ENCODE peak calls at places on chromosomes 3 and 15, in five cellular contexts. One of them, this sample, is unnamed.

GRCh38 chr3:111301238-111301798 is 229.7 kb downstream of the NECTIN3 start:
- DNase-seq in M059J: peak
- DNase-seq in activated T-helper 9 cell treated with anti-CD3 and anti-CD28 coated beads, Interleukin-2, amount 50 U/mL, for 16 hours: no peak
- DNase-seq in EH: peak
- DNase-seq in choroid plexus epithelial cell: no peak
- DNase-seq in this sample: no peak

GRCh38 chr15:47870956-47871625 is 153.8 kb downstream of the SEMA6D start:
- DNase-seq in activated T-helper 9 cell treated with anti-CD3 and anti-CD28 coated beads, Interleukin-2, amount 50 U/mL, for 16 hours: no peak
- DNase-seq in choroid plexus epithelial cell: peak
- DNase-seq in EH: peak
- DNase-seq in M059J: peak
- DNase-seq in this sample: peak

GRCh38 chr3:45426161-45426560 is 37.8 kb downstream of the LARS2 start:
- DNase-seq in M059J: no peak
- DNase-seq in activated T-helper 9 cell treated with anti-CD3 and anti-CD28 coated beads, Interleukin-2, amount 50 U/mL, for 16 hours: no peak
- DNase-seq in choroid plexus epithelial cell: no peak
- DNase-seq in EH: no peak
- DNase-seq in this sample: no peak

GRCh38 chr3:172658344-172659245 is 52.3 kb downstream of the NCEH1 start:
- DNase-seq in activated T-helper 9 cell treated with anti-CD3 and anti-CD28 coated beads, Interleukin-2, amount 50 U/mL, for 16 hours: no peak
- DNase-seq in M059J: peak
- DNase-seq in choroid plexus epithelial cell: peak
- DNase-seq in EH: peak
- DNase-seq in this sample: peak

GRCh38 chr15:32790352-32790999 is 72.7 kb downstream of the GREM1 start:
- DNase-seq in activated T-helper 9 cell treated with anti-CD3 and anti-CD28 coated beads, Interleukin-2, amount 50 U/mL, for 16 hours: no peak
- DNase-seq in choroid plexus epithelial cell: peak
- DNase-seq in EH: peak
- DNase-seq in M059J: peak
- DNase-seq in this sample: peak

GRCh38 chr3:72782521-72782920 is 65.7 kb downstream of the SHQ1 start:
- DNase-seq in activated T-helper 9 cell treated with anti-CD3 and anti-CD28 coated beads, Interleukin-2, amount 50 U/mL, for 16 hours: no peak
- DNase-seq in EH: no peak
- DNase-seq in M059J: no peak
- DNase-seq in choroid plexus epithelial cell: no peak
- DNase-seq in this sample: no peak

GRCh38 chr3:156516951-156517350 is 38.0 kb downstream of the SSR3 start:
- DNase-seq in EH: no peak
- DNase-seq in choroid plexus epithelial cell: no peak
- DNase-seq in activated T-helper 9 cell treated with anti-CD3 and anti-CD28 coated beads, Interleukin-2, amount 50 U/mL, for 16 hours: no peak
- DNase-seq in M059J: no peak
- DNase-seq in this sample: no peak

GRCh38 chr3:175606650-175607318 is 747.6 kb downstream of the NAALADL2 start:
- DNase-seq in activated T-helper 9 cell treated with anti-CD3 and anti-CD28 coated beads, Interleukin-2, amount 50 U/mL, for 16 hours: no peak
- DNase-seq in EH: no peak
- DNase-seq in M059J: no peak
- DNase-seq in choroid plexus epithelial cell: peak
- DNase-seq in this sample: no peak

GRCh38 chr3:104825116-104825515 is 541.6 kb upstream of the ALCAM start:
- DNase-seq in choroid plexus epithelial cell: peak
- DNase-seq in M059J: no peak
- DNase-seq in activated T-helper 9 cell treated with anti-CD3 and anti-CD28 coated beads, Interleukin-2, amount 50 U/mL, for 16 hours: no peak
- DNase-seq in EH: peak
- DNase-seq in this sample: no peak

GRCh38 chr15:31265090-31265870 is 61.4 kb upstream of the KLF13 start:
- DNase-seq in activated T-helper 9 cell treated with anti-CD3 and anti-CD28 coated beads, Interleukin-2, amount 50 U/mL, for 16 hours: no peak
- DNase-seq in EH: no peak
- DNase-seq in choroid plexus epithelial cell: no peak
- DNase-seq in M059J: no peak
- DNase-seq in this sample: no peak

GRCh38 chr15:33654859-33655258 is 313.4 kb upstream of the CHRM5 start:
- DNase-seq in M059J: peak
- DNase-seq in choroid plexus epithelial cell: no peak
- DNase-seq in activated T-helper 9 cell treated with anti-CD3 and anti-CD28 coated beads, Interleukin-2, amount 50 U/mL, for 16 hours: no peak
- DNase-seq in EH: no peak
- DNase-seq in this sample: no peak

GRCh38 chr3:107904536-107905066 is 186.2 kb downstream of the CD47 start:
- DNase-seq in EH: no peak
- DNase-seq in activated T-helper 9 cell treated with anti-CD3 and anti-CD28 coated beads, Interleukin-2, amount 50 U/mL, for 16 hours: no peak
- DNase-seq in M059J: no peak
- DNase-seq in choroid plexus epithelial cell: peak
- DNase-seq in this sample: no peak

GRCh38 chr15:72198410-72199270 is 1.1 kb upstream of the GRAMD2A start:
- DNase-seq in activated T-helper 9 cell treated with anti-CD3 and anti-CD28 coated beads, Interleukin-2, amount 50 U/mL, for 16 hours: no peak
- DNase-seq in M059J: no peak
- DNase-seq in choroid plexus epithelial cell: no peak
- DNase-seq in EH: no peak
- DNase-seq in this sample: no peak

GRCh38 chr15:31102049-31102321 is 460 bp upstream of the TRPM1 start:
- DNase-seq in activated T-helper 9 cell treated with anti-CD3 and anti-CD28 coated beads, Interleukin-2, amount 50 U/mL, for 16 hours: no peak
- DNase-seq in EH: no peak
- DNase-seq in choroid plexus epithelial cell: no peak
- DNase-seq in M059J: no peak
- DNase-seq in this sample: no peak

GRCh38 chr15:67225336-67225735 is 29.1 kb downstream of the AAGAB start:
- DNase-seq in choroid plexus epithelial cell: peak
- DNase-seq in EH: peak
- DNase-seq in activated T-helper 9 cell treated with anti-CD3 and anti-CD28 coated beads, Interleukin-2, amount 50 U/mL, for 16 hours: no peak
- DNase-seq in M059J: peak
- DNase-seq in this sample: peak

GRCh38 chr15:71008250-71008870 is 106.9 kb upstream of the THSD4 start:
- DNase-seq in activated T-helper 9 cell treated with anti-CD3 and anti-CD28 coated beads, Interleukin-2, amount 50 U/mL, for 16 hours: no peak
- DNase-seq in M059J: no peak
- DNase-seq in choroid plexus epithelial cell: no peak
- DNase-seq in EH: no peak
- DNase-seq in this sample: no peak

GRCh38 chr3:111668912-111669488 is 73.9 kb upstream of the ZBED2 start:
- DNase-seq in activated T-helper 9 cell treated with anti-CD3 and anti-CD28 coated beads, Interleukin-2, amount 50 U/mL, for 16 hours: no peak
- DNase-seq in M059J: peak
- DNase-seq in EH: peak
- DNase-seq in choroid plexus epithelial cell: peak
- DNase-seq in this sample: peak

GRCh38 chr3:136078421-136079364 is 113.2 kb downstream of the PPP2R3A start:
- DNase-seq in choroid plexus epithelial cell: peak
- DNase-seq in activated T-helper 9 cell treated with anti-CD3 and anti-CD28 coated beads, Interleukin-2, amount 50 U/mL, for 16 hours: no peak
- DNase-seq in M059J: peak
- DNase-seq in EH: peak
- DNase-seq in this sample: peak

GRCh38 chr3:117036259-117036799 is 326.8 kb downstream of the TUSC7 start:
- DNase-seq in activated T-helper 9 cell treated with anti-CD3 and anti-CD28 coated beads, Interleukin-2, amount 50 U/mL, for 16 hours: no peak
- DNase-seq in M059J: peak
- DNase-seq in EH: peak
- DNase-seq in choroid plexus epithelial cell: peak
- DNase-seq in this sample: peak

GRCh38 chr3:196524527-196524926 is 9.4 kb upstream of the SMCO1 start:
- DNase-seq in M059J: peak
- DNase-seq in choroid plexus epithelial cell: peak
- DNase-seq in activated T-helper 9 cell treated with anti-CD3 and anti-CD28 coated beads, Interleukin-2, amount 50 U/mL, for 16 hours: no peak
- DNase-seq in EH: no peak
- DNase-seq in this sample: no peak

GRCh38 chr3:190524942-190525341 is 11.1 kb downstream of the IL1RAP start:
- DNase-seq in M059J: no peak
- DNase-seq in choroid plexus epithelial cell: no peak
- DNase-seq in activated T-helper 9 cell treated with anti-CD3 and anti-CD28 coated beads, Interleukin-2, amount 50 U/mL, for 16 hours: no peak
- DNase-seq in EH: no peak
- DNase-seq in this sample: no peak

GRCh38 chr3:88957751-88958452 is 149.5 kb upstream of the EPHA3 start:
- DNase-seq in choroid plexus epithelial cell: peak
- DNase-seq in M059J: peak
- DNase-seq in activated T-helper 9 cell treated with anti-CD3 and anti-CD28 coated beads, Interleukin-2, amount 50 U/mL, for 16 hours: no peak
- DNase-seq in EH: peak
- DNase-seq in this sample: peak

GRCh38 chr3:125958511-125959316 is 10.3 kb upstream of the ROPN1B start:
- DNase-seq in EH: no peak
- DNase-seq in activated T-helper 9 cell treated with anti-CD3 and anti-CD28 coated beads, Interleukin-2, amount 50 U/mL, for 16 hours: no peak
- DNase-seq in choroid plexus epithelial cell: no peak
- DNase-seq in M059J: no peak
- DNase-seq in this sample: no peak

GRCh38 chr15:80072285-80072684 is 12.8 kb downstream of the ZFAND6 start:
- DNase-seq in choroid plexus epithelial cell: peak
- DNase-seq in activated T-helper 9 cell treated with anti-CD3 and anti-CD28 coated beads, Interleukin-2, amount 50 U/mL, for 16 hours: no peak
- DNase-seq in M059J: peak
- DNase-seq in EH: peak
- DNase-seq in this sample: peak

GRCh38 chr15:38059665-38060064 is 125.2 kb downstream of the TMCO5A start:
- DNase-seq in activated T-helper 9 cell treated with anti-CD3 and anti-CD28 coated beads, Interleukin-2, amount 50 U/mL, for 16 hours: no peak
- DNase-seq in choroid plexus epithelial cell: peak
- DNase-seq in EH: peak
- DNase-seq in M059J: no peak
- DNase-seq in this sample: peak

This sample was measured in astrocyte.